ENCODE peak calls at places on chromosome 2, in eight cellular contexts. One of them, this sample, is unnamed.

GRCh38 chr2:25912851-25913695 is 34.8 kb upstream of the ASXL2 start:
- DNase-seq in CD8-positive, alpha-beta T cell: no peak
- DNase-seq in neural progenitor cell: peak; percentile 32
- DNase-seq in transverse colon: no peak
- DNase-seq in Caco-2: no peak
- DNase-seq in PC-9: no peak
- DNase-seq in cardiac muscle cell: peak; percentile 7
- DNase-seq in stomach: no peak
- DNase-seq in this sample: no peak

GRCh38 chr2:2842466-2842865 is 511.4 kb upstream of the MYT1L start:
- DNase-seq in Caco-2: no peak
- DNase-seq in transverse colon: no peak
- DNase-seq in PC-9: no peak
- DNase-seq in stomach: peak; percentile 14
- DNase-seq in CD8-positive, alpha-beta T cell: no peak
- DNase-seq in cardiac muscle cell: no peak
- DNase-seq in neural progenitor cell: no peak
- DNase-seq in this sample: no peak

GRCh38 chr2:172108587-172108930 is 5.9 kb upstream of the DLX2 start:
- DNase-seq in neural progenitor cell: peak; percentile 15
- DNase-seq in transverse colon: no peak
- DNase-seq in stomach: no peak
- DNase-seq in cardiac muscle cell: no peak
- DNase-seq in Caco-2: no peak
- DNase-seq in PC-9: no peak
- DNase-seq in CD8-positive, alpha-beta T cell: no peak
- DNase-seq in this sample: no peak

GRCh38 chr2:119545076-119545475 is 827 bp downstream of the CFAP221 start:
- DNase-seq in transverse colon: no peak
- DNase-seq in neural progenitor cell: no peak
- DNase-seq in CD8-positive, alpha-beta T cell: no peak
- DNase-seq in Caco-2: no peak
- DNase-seq in PC-9: no peak
- DNase-seq in stomach: no peak
- DNase-seq in cardiac muscle cell: no peak
- DNase-seq in this sample: no peak

GRCh38 chr2:222993920-222994650 is 57.9 kb upstream of the KCNE4 start:
- DNase-seq in cardiac muscle cell: peak; percentile 24
- DNase-seq in PC-9: no peak
- DNase-seq in neural progenitor cell: no peak
- DNase-seq in transverse colon: peak; percentile 73
- DNase-seq in Caco-2: no peak
- DNase-seq in stomach: peak; percentile 82
- DNase-seq in CD8-positive, alpha-beta T cell: no peak
- DNase-seq in this sample: peak; percentile 89

GRCh38 chr2:236239276-236240065 is 24.7 kb downstream of the ASB18 start:
- DNase-seq in PC-9: peak; percentile 23
- DNase-seq in neural progenitor cell: no peak
- DNase-seq in CD8-positive, alpha-beta T cell: no peak
- DNase-seq in cardiac muscle cell: no peak
- DNase-seq in stomach: no peak
- DNase-seq in transverse colon: no peak
- DNase-seq in Caco-2: no peak
- DNase-seq in this sample: no peak

GRCh38 chr2:61354486-61355197 is 116.2 kb downstream of the USP34 start:
- DNase-seq in neural progenitor cell: no peak
- DNase-seq in CD8-positive, alpha-beta T cell: no peak
- DNase-seq in PC-9: no peak
- DNase-seq in transverse colon: no peak
- DNase-seq in stomach: no peak
- DNase-seq in cardiac muscle cell: no peak
- DNase-seq in Caco-2: no peak
- DNase-seq in this sample: no peak

GRCh38 chr2:152813381-152813780 is 95.0 kb downstream of the ARL6IP6 start:
- DNase-seq in stomach: no peak
- DNase-seq in Caco-2: no peak
- DNase-seq in PC-9: no peak
- DNase-seq in transverse colon: no peak
- DNase-seq in CD8-positive, alpha-beta T cell: no peak
- DNase-seq in cardiac muscle cell: no peak
- DNase-seq in neural progenitor cell: no peak
- DNase-seq in this sample: no peak

GRCh38 chr2:106192752-106193490 is 1.2 kb downstream of the UXS1 start:
- DNase-seq in Caco-2: peak; percentile 48
- DNase-seq in stomach: no peak
- DNase-seq in cardiac muscle cell: peak; percentile 36
- DNase-seq in transverse colon: peak; percentile 53
- DNase-seq in PC-9: peak; percentile 41
- DNase-seq in CD8-positive, alpha-beta T cell: peak; percentile 37
- DNase-seq in neural progenitor cell: peak; percentile 44
- DNase-seq in this sample: peak; percentile 78

GRCh38 chr2:233831861-233832260 is 22.5 kb downstream of the HJURP start:
- DNase-seq in PC-9: no peak
- DNase-seq in stomach: no peak
- DNase-seq in CD8-positive, alpha-beta T cell: no peak
- DNase-seq in neural progenitor cell: no peak
- DNase-seq in Caco-2: no peak
- DNase-seq in transverse colon: peak; percentile 2
- DNase-seq in cardiac muscle cell: no peak
- DNase-seq in this sample: no peak

GRCh38 chr2:241636182-241636982 is 576 bp downstream of the THAP4 start:
- DNase-seq in PC-9: peak; percentile 60
- DNase-seq in Caco-2: peak; percentile 47
- DNase-seq in cardiac muscle cell: peak; percentile 68
- DNase-seq in CD8-positive, alpha-beta T cell: peak; percentile 25
- DNase-seq in stomach: peak; percentile 48
- DNase-seq in transverse colon: peak; percentile 55
- DNase-seq in neural progenitor cell: peak; percentile 87
- DNase-seq in this sample: peak; percentile 44

GRCh38 chr2:20665261-20666113 is 1.5 kb upstream of the GDF7 start:
- DNase-seq in Caco-2: no peak
- DNase-seq in cardiac muscle cell: no peak
- DNase-seq in PC-9: no peak
- DNase-seq in neural progenitor cell: peak; percentile 43
- DNase-seq in stomach: no peak
- DNase-seq in transverse colon: no peak
- DNase-seq in CD8-positive, alpha-beta T cell: no peak
- DNase-seq in this sample: no peak

GRCh38 chr2:11395971-11396689 is 51.7 kb upstream of the ROCK2 start:
- DNase-seq in stomach: no peak
- DNase-seq in transverse colon: no peak
- DNase-seq in neural progenitor cell: no peak
- DNase-seq in cardiac muscle cell: no peak
- DNase-seq in PC-9: no peak
- DNase-seq in CD8-positive, alpha-beta T cell: no peak
- DNase-seq in Caco-2: no peak
- DNase-seq in this sample: no peak

GRCh38 chr2:27621524-27621923 is 7.3 kb downstream of the CCDC121 start:
- DNase-seq in PC-9: no peak
- DNase-seq in neural progenitor cell: no peak
- DNase-seq in transverse colon: no peak
- DNase-seq in cardiac muscle cell: no peak
- DNase-seq in CD8-positive, alpha-beta T cell: no peak
- DNase-seq in stomach: no peak
- DNase-seq in Caco-2: no peak
- DNase-seq in this sample: no peak

GRCh38 chr2:27627963-27628766 is 647 bp downstream of the CCDC121 start:
- DNase-seq in stomach: no peak
- DNase-seq in PC-9: peak; percentile 34
- DNase-seq in transverse colon: no peak
- DNase-seq in Caco-2: peak; percentile 30
- DNase-seq in neural progenitor cell: peak; percentile 45
- DNase-seq in cardiac muscle cell: peak; percentile 42
- DNase-seq in CD8-positive, alpha-beta T cell: no peak
- DNase-seq in this sample: no peak

GRCh38 chr2:27628767-27629709 is at the start of the genes CCDC121 and GPN1:
- DNase-seq in neural progenitor cell: peak; percentile 91
- DNase-seq in PC-9: peak; percentile 89
- DNase-seq in cardiac muscle cell: peak; percentile 87
- DNase-seq in transverse colon: peak; percentile 92
- DNase-seq in CD8-positive, alpha-beta T cell: peak; percentile 97
- DNase-seq in stomach: peak; percentile 81
- DNase-seq in Caco-2: peak; percentile 88
- DNase-seq in this sample: peak; percentile 79

GRCh38 chr2:27622921-27623384 is 5.9 kb downstream of the CCDC121 start:
- DNase-seq in CD8-positive, alpha-beta T cell: no peak
- DNase-seq in PC-9: no peak
- DNase-seq in cardiac muscle cell: no peak
- DNase-seq in Caco-2: no peak
- DNase-seq in transverse colon: no peak
- DNase-seq in neural progenitor cell: no peak
- DNase-seq in stomach: no peak
- DNase-seq in this sample: no peak

GRCh38 chr2:27624943-27625342 is 3.9 kb downstream of the CCDC121 start:
- DNase-seq in stomach: no peak
- DNase-seq in neural progenitor cell: no peak
- DNase-seq in Caco-2: no peak
- DNase-seq in CD8-positive, alpha-beta T cell: no peak
- DNase-seq in cardiac muscle cell: no peak
- DNase-seq in transverse colon: no peak
- DNase-seq in PC-9: no peak
- DNase-seq in this sample: no peak
- H3K36me3 ChIP-seq in stomach: peaks cover 18% of the 10 kb centered on the region
- H3K36me3 ChIP-seq in neural progenitor cell: no peaks in the 10 kb centered on the region
- H3K36me3 ChIP-seq in Caco-2: no peaks in the 10 kb centered on the region
- H3K36me3 ChIP-seq in CD8-positive, alpha-beta T cell: peaks cover 25% of the 10 kb centered on the region
- H3K36me3 ChIP-seq in cardiac muscle cell: peaks cover 8% of the 10 kb centered on the region
- H3K36me3 ChIP-seq in transverse colon: peaks cover 27% of the 10 kb centered on the region
- H3K36me3 ChIP-seq in PC-9: peaks cover 35% of the 10 kb centered on the region
- H3K36me3 ChIP-seq in this sample: peaks cover 14% of the 10 kb centered on the region

GRCh38 chr2:80040226-80040625 is 264.3 kb downstream of the LRRTM1 start:
- DNase-seq in PC-9: no peak
- DNase-seq in stomach: no peak
- DNase-seq in CD8-positive, alpha-beta T cell: no peak
- DNase-seq in Caco-2: no peak
- DNase-seq in cardiac muscle cell: no peak
- DNase-seq in neural progenitor cell: no peak
- DNase-seq in transverse colon: no peak
- DNase-seq in this sample: no peak
- TF ChIP-seq CTCF in PC-9: no peak
- TF ChIP-seq CTCF in stomach: no peak
- TF ChIP-seq CTCF in CD8-positive, alpha-beta T cell: no peak
- TF ChIP-seq CTCF in Caco-2: no peak
- TF ChIP-seq CTCF in cardiac muscle cell: no peak
- TF ChIP-seq CTCF in neural progenitor cell: no peak
- TF ChIP-seq CTCF in transverse colon: no peak
- TF ChIP-seq CTCF in this sample: no peak

GRCh38 chr2:199705538-199705937 is 145.5 kb downstream of the FTCDNL1 start:
- DNase-seq in transverse colon: no peak
- DNase-seq in cardiac muscle cell: no peak
- DNase-seq in Caco-2: no peak
- DNase-seq in PC-9: no peak
- DNase-seq in CD8-positive, alpha-beta T cell: no peak
- DNase-seq in neural progenitor cell: no peak
- DNase-seq in stomach: no peak
- DNase-seq in this sample: no peak
- H3K27me3 ChIP-seq in transverse colon: no peaks in the 10 kb centered on the region
- H3K27me3 ChIP-seq in cardiac muscle cell: no peaks in the 10 kb centered on the region
- H3K27me3 ChIP-seq in Caco-2: no peaks in the 10 kb centered on the region
- H3K27me3 ChIP-seq in PC-9: no peaks in the 10 kb centered on the region
- H3K27me3 ChIP-seq in CD8-positive, alpha-beta T cell: no peaks in the 10 kb centered on the region
- H3K27me3 ChIP-seq in neural progenitor cell: no peaks in the 10 kb centered on the region
- H3K27me3 ChIP-seq in stomach: no peaks in the 10 kb centered on the region
- H3K27me3 ChIP-seq in this sample: no peaks in the 10 kb centered on the region

GRCh38 chr2:54666741-54667639 is 56.5 kb upstream of the EML6 start:
- DNase-seq in transverse colon: no peak
- DNase-seq in cardiac muscle cell: no peak
- DNase-seq in Caco-2: no peak
- DNase-seq in neural progenitor cell: no peak
- DNase-seq in CD8-positive, alpha-beta T cell: no peak
- DNase-seq in stomach: peak; percentile 35
- DNase-seq in PC-9: no peak
- DNase-seq in this sample: peak; percentile 35
- H3K36me3 ChIP-seq in transverse colon: peaks cover 24% of the 10 kb centered on the region
- H3K36me3 ChIP-seq in cardiac muscle cell: peaks cover 79% of the 10 kb centered on the region
- H3K36me3 ChIP-seq in Caco-2: peaks cover 17% of the 10 kb centered on the region
- H3K36me3 ChIP-seq in neural progenitor cell: no peaks in the 10 kb centered on the region
- H3K36me3 ChIP-seq in CD8-positive, alpha-beta T cell: peaks cover 63% of the 10 kb centered on the region
- H3K36me3 ChIP-seq in stomach: peaks cover 27% of the 10 kb centered on the region
- H3K36me3 ChIP-seq in PC-9: peaks cover 21% of the 10 kb centered on the region
- H3K36me3 ChIP-seq in this sample: peaks cover 31% of the 10 kb centered on the region

GRCh38 chr2:176321916-176322315 is 52.7 kb downstream of the MTX2 start:
- DNase-seq in cardiac muscle cell: no peak
- DNase-seq in transverse colon: no peak
- DNase-seq in CD8-positive, alpha-beta T cell: no peak
- DNase-seq in neural progenitor cell: no peak
- DNase-seq in Caco-2: no peak
- DNase-seq in stomach: no peak
- DNase-seq in PC-9: no peak
- DNase-seq in this sample: no peak

DNA sequence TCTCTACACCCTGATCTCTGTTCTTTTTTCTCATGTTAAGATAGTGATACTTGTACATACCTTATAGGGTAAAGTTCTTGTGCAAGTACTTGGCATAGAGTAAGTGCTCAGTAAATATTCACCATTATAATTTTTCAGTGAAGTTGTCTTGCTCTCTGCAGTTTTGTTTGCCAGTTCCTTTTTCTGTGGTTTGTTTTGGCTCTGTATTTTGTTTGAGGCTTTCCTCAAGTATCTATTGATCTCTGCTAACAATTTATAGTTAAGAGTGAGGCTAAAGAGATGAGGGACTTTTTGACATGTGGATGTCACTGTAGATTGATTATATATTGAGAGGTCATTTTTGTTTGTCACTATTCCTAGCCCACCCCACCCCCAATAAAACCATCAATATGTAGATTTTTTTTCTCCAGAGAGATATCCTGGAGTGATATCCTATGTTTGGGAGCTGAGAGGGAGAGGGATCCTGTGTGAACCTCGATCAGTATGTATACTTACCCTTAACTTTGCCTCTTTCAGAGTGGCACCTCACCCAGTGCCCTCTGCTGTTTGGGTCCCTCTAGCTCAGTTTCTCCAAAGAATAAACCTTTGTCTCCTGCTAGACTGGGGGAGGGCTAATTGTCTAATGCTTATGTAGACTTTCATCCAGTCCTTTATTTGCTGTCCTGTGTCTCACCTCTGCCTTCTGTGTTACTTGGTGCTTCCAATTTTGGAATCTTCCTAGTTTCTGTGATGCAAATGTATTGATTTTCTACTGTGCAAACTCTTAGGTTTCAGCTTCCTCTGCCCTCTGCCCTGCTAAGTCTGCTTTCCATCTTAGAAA is 48.2 kb downstream of the MTX2 start:
- DNase-seq in Caco-2: no peak
- DNase-seq in PC-9: no peak
- DNase-seq in neural progenitor cell: no peak
- DNase-seq in transverse colon: no peak
- DNase-seq in cardiac muscle cell: no peak
- DNase-seq in stomach: no peak
- DNase-seq in CD8-positive, alpha-beta T cell: no peak
- DNase-seq in this sample: no peak
- TF ChIP-seq CTCF in Caco-2: no peak
- TF ChIP-seq CTCF in PC-9: no peak
- TF ChIP-seq CTCF in neural progenitor cell: no peak
- TF ChIP-seq CTCF in transverse colon: no peak
- TF ChIP-seq CTCF in cardiac muscle cell: no peak
- TF ChIP-seq CTCF in stomach: no peak
- TF ChIP-seq CTCF in CD8-positive, alpha-beta T cell: no peak
- TF ChIP-seq CTCF in this sample: no peak